ENCODE peak calls at places on chromosome 6, in five cellular contexts. U is activated naive CD4-positive, alpha-beta T cell treated with anti-CD3 and anti-CD28 coated beads, Interleukin-2, amount 10 ng/mL, durations not matched to agents 7 days and 5 days; I is CD8-positive, alpha-beta memory T cell; W is T-helper 2 cell; B is nucleus accumbens. R is an unnamed sample.

GRCh38 chr6:89369009-89369408 is 16.5 kb upstream of the UBE2J1 start:
- DNase-seq in U (no peak), I (no peak), W (no peak), B (peak; percentile 58), R (no peak)

GRCh38 chr6:129353067-129353466 is 356.9 kb downstream of the ARHGAP18 start:
- DNase-seq in U (no peak), I (no peak), W (no peak), B (no peak), R (no peak)

GRCh38 chr6:37548067-37548674 is 48.5 kb upstream of the CCDC167 start:
- DNase-seq in U (no peak), I (no peak), W (no peak), B (no peak), R (no peak)

GRCh38 chr6:34172961-34173775 is 27.3 kb upstream of the GRM4 start:
- DNase-seq in U (peak; percentile 5), I (no peak), W (no peak), B (no peak), R (no peak)

GRCh38 chr6:69026243-69026642 is 391.2 kb downstream of the ADGRB3 start:
- DNase-seq in U (no peak), I (no peak), W (no peak), B (no peak), R (no peak)

GRCh38 chr6:501891-502601 is 110.5 kb downstream of the IRF4 start:
- DNase-seq in U (peak; percentile 82), I (peak; percentile 44), W (peak; percentile 70), B (peak; percentile 37), R (peak; percentile 64)

GRCh38 chr6:22362361-22362760 is 65.5 kb upstream of the PRL start:
- DNase-seq in U (no peak), I (no peak), W (no peak), B (no peak), R (no peak)

GRCh38 chr6:148577687-148578488 is 168.9 kb upstream of the UST start:
- DNase-seq in U (peak; percentile 53), I (peak; percentile 12), W (peak; percentile 77), B (peak; percentile 82), R (peak; percentile 54)

GRCh38 chr6:110250838-110251237 is 70.6 kb downstream of the CDC40 start:
- DNase-seq in U (no peak), I (no peak), W (no peak), B (no peak), R (no peak)

GRCh38 chr6:29663300-29664039 is 6.6 kb downstream of the MOG start:
- DNase-seq in U (no peak), I (no peak), W (no peak), B (no peak), R (no peak)

GRCh38 chr6:84469144-84469543 is 241.7 kb upstream of the CEP162 start:
- DNase-seq in U (no peak), I (no peak), W (no peak), B (no peak), R (no peak)

GRCh38 chr6:113182370-113183141 is 674.6 kb upstream of the MARCKS start:
- DNase-seq in U (no peak), I (no peak), W (no peak), B (no peak), R (no peak)